ENCODE peak calls at places on chromosome 2, in nine cellular contexts. One of them, this sample, is unnamed.

GRCh38 chr2:162537651-162538050 is 193.7 kb downstream of the GCA start:
- DNase-seq in A549: no peak
- DNase-seq in HL-60: no peak
- DNase-seq in ovary: no peak
- DNase-seq in AG04450: no peak
- DNase-seq in mammary epithelial cell: no peak
- DNase-seq in left lung: no peak
- DNase-seq in upper lobe of right lung: no peak
- DNase-seq in CD8-positive, alpha-beta T cell: no peak
- DNase-seq in this sample: no peak

GRCh38 chr2:201406077-201406662 is 45.1 kb downstream of the TRAK2 start:
- DNase-seq in A549: no peak
- DNase-seq in HL-60: no peak
- DNase-seq in AG04450: peak; percentile 39
- DNase-seq in upper lobe of right lung: no peak
- DNase-seq in mammary epithelial cell: peak; percentile 41
- DNase-seq in ovary: no peak
- DNase-seq in CD8-positive, alpha-beta T cell: no peak
- DNase-seq in left lung: no peak
- DNase-seq in this sample: peak; percentile 30

GRCh38 chr2:12107849-12108420 is 361.5 kb downstream of the LPIN1 start:
- DNase-seq in left lung: no peak
- DNase-seq in HL-60: no peak
- DNase-seq in mammary epithelial cell: no peak
- DNase-seq in AG04450: no peak
- DNase-seq in A549: no peak
- DNase-seq in CD8-positive, alpha-beta T cell: no peak
- DNase-seq in upper lobe of right lung: no peak
- DNase-seq in ovary: no peak
- DNase-seq in this sample: no peak

GRCh38 chr2:79716266-79716665 is 203.4 kb downstream of the CTNNA2 start:
- DNase-seq in HL-60: no peak
- DNase-seq in left lung: no peak
- DNase-seq in upper lobe of right lung: no peak
- DNase-seq in CD8-positive, alpha-beta T cell: no peak
- DNase-seq in AG04450: no peak
- DNase-seq in A549: no peak
- DNase-seq in ovary: no peak
- DNase-seq in mammary epithelial cell: no peak
- DNase-seq in this sample: no peak

GRCh38 chr2:70371753-70372152 is 69.9 kb upstream of the FAM136A start:
- DNase-seq in upper lobe of right lung: no peak
- DNase-seq in ovary: no peak
- DNase-seq in HL-60: no peak
- DNase-seq in left lung: no peak
- DNase-seq in CD8-positive, alpha-beta T cell: no peak
- DNase-seq in mammary epithelial cell: peak; percentile 90
- DNase-seq in A549: no peak
- DNase-seq in AG04450: no peak
- DNase-seq in this sample: peak; percentile 86

GRCh38 chr2:148674063-148675020 is 29.8 kb downstream of the EPC2 start:
- DNase-seq in upper lobe of right lung: no peak
- DNase-seq in A549: peak; percentile 21
- DNase-seq in mammary epithelial cell: peak; percentile 30
- DNase-seq in ovary: no peak
- DNase-seq in CD8-positive, alpha-beta T cell: peak; percentile 4
- DNase-seq in left lung: no peak
- DNase-seq in HL-60: peak; percentile 19
- DNase-seq in AG04450: peak; percentile 38
- DNase-seq in this sample: peak; percentile 30

GRCh38 chr2:218992703-218993344 is 398 bp downstream of the CRYBA2 start:
- DNase-seq in upper lobe of right lung: peak; percentile 66
- DNase-seq in CD8-positive, alpha-beta T cell: no peak
- DNase-seq in AG04450: no peak
- DNase-seq in left lung: no peak
- DNase-seq in ovary: no peak
- DNase-seq in mammary epithelial cell: no peak
- DNase-seq in A549: no peak
- DNase-seq in HL-60: no peak
- DNase-seq in this sample: no peak

GRCh38 chr2:64625352-64626145 is 28.2 kb downstream of the SERTAD2 start:
- DNase-seq in A549: no peak
- DNase-seq in ovary: no peak
- DNase-seq in CD8-positive, alpha-beta T cell: no peak
- DNase-seq in HL-60: no peak
- DNase-seq in mammary epithelial cell: no peak
- DNase-seq in AG04450: no peak
- DNase-seq in upper lobe of right lung: no peak
- DNase-seq in left lung: no peak
- DNase-seq in this sample: no peak

GRCh38 chr2:151776367-151776766 is 42.1 kb upstream of the NEB start:
- DNase-seq in CD8-positive, alpha-beta T cell: no peak
- DNase-seq in left lung: no peak
- DNase-seq in A549: no peak
- DNase-seq in mammary epithelial cell: no peak
- DNase-seq in HL-60: no peak
- DNase-seq in ovary: no peak
- DNase-seq in AG04450: no peak
- DNase-seq in upper lobe of right lung: no peak
- DNase-seq in this sample: no peak

GRCh38 chr2:125543968-125544514 is 1111.9 kb upstream of the GYPC start:
- DNase-seq in AG04450: no peak
- DNase-seq in CD8-positive, alpha-beta T cell: no peak
- DNase-seq in ovary: no peak
- DNase-seq in HL-60: no peak
- DNase-seq in upper lobe of right lung: no peak
- DNase-seq in left lung: no peak
- DNase-seq in A549: no peak
- DNase-seq in mammary epithelial cell: no peak
- DNase-seq in this sample: peak; percentile 3

GRCh38 chr2:204691911-204692510 is 146.7 kb downstream of the PARD3B start:
- DNase-seq in AG04450: peak; percentile 79
- DNase-seq in CD8-positive, alpha-beta T cell: no peak
- DNase-seq in HL-60: peak; percentile 32
- DNase-seq in A549: peak; percentile 36
- DNase-seq in left lung: no peak
- DNase-seq in mammary epithelial cell: peak; percentile 57
- DNase-seq in upper lobe of right lung: no peak
- DNase-seq in ovary: no peak
- DNase-seq in this sample: peak; percentile 62

GRCh38 chr2:24613154-24613814 is 122.2 kb downstream of the NCOA1 start:
- DNase-seq in CD8-positive, alpha-beta T cell: no peak
- DNase-seq in A549: no peak
- DNase-seq in ovary: no peak
- DNase-seq in left lung: no peak
- DNase-seq in upper lobe of right lung: no peak
- DNase-seq in mammary epithelial cell: peak; percentile 32
- DNase-seq in HL-60: peak; percentile 48
- DNase-seq in AG04450: peak; percentile 27
- DNase-seq in this sample: no peak

GRCh38 chr2:240567872-240568677 is at the start of gene RNPEPL1:
- DNase-seq in HL-60: peak; percentile 34
- DNase-seq in CD8-positive, alpha-beta T cell: peak; percentile 47
- DNase-seq in mammary epithelial cell: peak; percentile 47
- DNase-seq in left lung: peak; percentile 47
- DNase-seq in ovary: peak; percentile 61
- DNase-seq in upper lobe of right lung: peak; percentile 79
- DNase-seq in A549: no peak
- DNase-seq in AG04450: no peak
- DNase-seq in this sample: no peak

GRCh38 chr2:203104273-203104672 is 89.6 kb downstream of the NBEAL1 start:
- DNase-seq in A549: no peak
- DNase-seq in left lung: no peak
- DNase-seq in CD8-positive, alpha-beta T cell: no peak
- DNase-seq in ovary: no peak
- DNase-seq in HL-60: no peak
- DNase-seq in AG04450: no peak
- DNase-seq in mammary epithelial cell: no peak
- DNase-seq in upper lobe of right lung: no peak
- DNase-seq in this sample: no peak

GRCh38 chr2:133266075-133266925 is 302.0 kb downstream of the NCKAP5 start:
- DNase-seq in AG04450: no peak
- DNase-seq in left lung: no peak
- DNase-seq in mammary epithelial cell: peak; percentile 33
- DNase-seq in CD8-positive, alpha-beta T cell: no peak
- DNase-seq in HL-60: no peak
- DNase-seq in ovary: peak; percentile 55
- DNase-seq in A549: peak; percentile 49
- DNase-seq in upper lobe of right lung: no peak
- DNase-seq in this sample: no peak

GRCh38 chr2:55721601-55722215 is 28.1 kb upstream of the PNPT1 start:
- DNase-seq in A549: no peak
- DNase-seq in AG04450: no peak
- DNase-seq in CD8-positive, alpha-beta T cell: no peak
- DNase-seq in mammary epithelial cell: peak; percentile 69
- DNase-seq in upper lobe of right lung: no peak
- DNase-seq in ovary: no peak
- DNase-seq in HL-60: no peak
- DNase-seq in left lung: no peak
- DNase-seq in this sample: peak; percentile 55

GRCh38 chr2:75403991-75404428 is 156.7 kb downstream of the EVA1A start:
- DNase-seq in ovary: no peak
- DNase-seq in mammary epithelial cell: peak; percentile 35
- DNase-seq in A549: peak; percentile 17
- DNase-seq in left lung: no peak
- DNase-seq in upper lobe of right lung: no peak
- DNase-seq in CD8-positive, alpha-beta T cell: no peak
- DNase-seq in AG04450: peak; percentile 13
- DNase-seq in HL-60: peak; percentile 17
- DNase-seq in this sample: peak; percentile 42

GRCh38 chr2:121375621-121376159 is 90.7 kb upstream of the TFCP2L1 start:
- DNase-seq in CD8-positive, alpha-beta T cell: no peak
- DNase-seq in ovary: no peak
- DNase-seq in A549: no peak
- DNase-seq in left lung: no peak
- DNase-seq in mammary epithelial cell: no peak
- DNase-seq in AG04450: no peak
- DNase-seq in upper lobe of right lung: no peak
- DNase-seq in HL-60: no peak
- DNase-seq in this sample: no peak

GRCh38 chr2:32622570-32623310 is 5.1 kb upstream of the TTC27 start:
- DNase-seq in ovary: no peak
- DNase-seq in upper lobe of right lung: no peak
- DNase-seq in left lung: no peak
- DNase-seq in HL-60: peak; percentile 23
- DNase-seq in A549: no peak
- DNase-seq in AG04450: no peak
- DNase-seq in CD8-positive, alpha-beta T cell: no peak
- DNase-seq in mammary epithelial cell: no peak
- DNase-seq in this sample: no peak
- H3K27ac ChIP-seq in ovary: no peak overlapping the region
- H3K27ac ChIP-seq in upper lobe of right lung: peak overlapping the region; percentile 44
- H3K27ac ChIP-seq in left lung: no peak overlapping the region
- H3K27ac ChIP-seq in HL-60: no peak overlapping the region
- H3K27ac ChIP-seq in A549: no peak overlapping the region
- H3K27ac ChIP-seq in AG04450: no peak overlapping the region
- H3K27ac ChIP-seq in CD8-positive, alpha-beta T cell: no peak overlapping the region
- H3K27ac ChIP-seq in mammary epithelial cell: no peak overlapping the region
- H3K27ac ChIP-seq in this sample: peak overlapping the region; percentile 19

GRCh38 chr2:109351164-109351756 is 222.3 kb downstream of the SH3RF3 start:
- DNase-seq in left lung: peak; percentile 60
- DNase-seq in ovary: no peak
- DNase-seq in mammary epithelial cell: peak; percentile 88
- DNase-seq in AG04450: peak; percentile 54
- DNase-seq in CD8-positive, alpha-beta T cell: no peak
- DNase-seq in HL-60: no peak
- DNase-seq in upper lobe of right lung: peak; percentile 84
- DNase-seq in A549: no peak
- DNase-seq in this sample: peak; percentile 31
- TF ChIP-seq CTCF in left lung: no peak
- TF ChIP-seq CTCF in ovary: no peak
- TF ChIP-seq CTCF in mammary epithelial cell: no peak
- TF ChIP-seq CTCF in AG04450: no peak
- TF ChIP-seq CTCF in CD8-positive, alpha-beta T cell: no peak
- TF ChIP-seq CTCF in HL-60: no peak
- TF ChIP-seq CTCF in upper lobe of right lung: no peak
- TF ChIP-seq CTCF in A549: no peak
- TF ChIP-seq CTCF in this sample: no peak

DNA sequence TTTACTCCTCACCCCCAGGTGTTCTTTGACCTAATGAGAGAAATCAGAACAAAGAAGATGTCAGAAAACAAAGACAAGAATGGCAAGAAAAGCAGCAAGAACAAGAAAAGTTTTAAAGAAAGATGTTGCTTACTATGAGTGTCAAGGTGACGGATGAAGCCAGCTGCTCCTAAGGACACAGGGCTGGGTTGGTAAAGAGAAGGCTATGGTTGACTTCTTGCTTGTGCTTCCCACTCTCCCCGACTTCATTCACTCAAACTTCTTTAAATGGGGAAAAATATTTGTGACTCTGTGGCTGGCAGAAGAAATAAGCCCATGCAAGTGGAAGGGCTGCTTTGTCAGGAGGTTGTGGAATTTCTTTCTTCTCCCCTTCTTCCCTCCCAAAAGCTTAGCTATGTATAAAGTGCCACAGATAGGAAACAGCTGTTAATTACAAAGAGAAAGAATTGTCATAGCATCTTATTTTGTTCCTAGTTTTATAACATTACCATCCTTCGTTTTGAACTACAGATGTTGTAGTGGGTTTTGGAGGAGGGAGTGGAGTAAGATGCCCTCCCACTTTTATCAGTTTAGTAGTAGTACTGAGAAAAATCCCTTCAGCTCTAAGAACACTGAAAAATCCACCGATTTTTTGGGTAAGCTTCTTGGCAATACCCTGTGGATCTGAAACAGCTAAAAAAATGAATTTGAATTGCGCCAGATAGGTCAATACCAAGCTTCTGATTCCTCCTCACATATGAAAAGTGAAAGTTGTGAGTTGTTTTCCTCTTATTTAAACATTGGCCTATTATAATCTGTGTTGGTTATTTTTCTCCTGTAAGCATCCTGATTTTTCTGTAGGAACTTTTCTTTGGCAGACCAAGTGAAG is 40.7 kb downstream of the RALB start:
- DNase-seq in upper lobe of right lung: no peak
- DNase-seq in AG04450: no peak
- DNase-seq in HL-60: no peak
- DNase-seq in mammary epithelial cell: no peak
- DNase-seq in CD8-positive, alpha-beta T cell: no peak
- DNase-seq in ovary: no peak
- DNase-seq in A549: no peak
- DNase-seq in left lung: no peak
- DNase-seq in this sample: no peak
- H3K27ac ChIP-seq in upper lobe of right lung: no peak overlapping the region
- H3K27ac ChIP-seq in AG04450: no peak overlapping the region
- H3K27ac ChIP-seq in HL-60: no peak overlapping the region
- H3K27ac ChIP-seq in mammary epithelial cell: no peak overlapping the region
- H3K27ac ChIP-seq in CD8-positive, alpha-beta T cell: no peak overlapping the region
- H3K27ac ChIP-seq in ovary: no peak overlapping the region
- H3K27ac ChIP-seq in A549: no peak overlapping the region
- H3K27ac ChIP-seq in left lung: peak overlapping the region; percentile 28
- H3K27ac ChIP-seq in this sample: no peak overlapping the region

DNA sequence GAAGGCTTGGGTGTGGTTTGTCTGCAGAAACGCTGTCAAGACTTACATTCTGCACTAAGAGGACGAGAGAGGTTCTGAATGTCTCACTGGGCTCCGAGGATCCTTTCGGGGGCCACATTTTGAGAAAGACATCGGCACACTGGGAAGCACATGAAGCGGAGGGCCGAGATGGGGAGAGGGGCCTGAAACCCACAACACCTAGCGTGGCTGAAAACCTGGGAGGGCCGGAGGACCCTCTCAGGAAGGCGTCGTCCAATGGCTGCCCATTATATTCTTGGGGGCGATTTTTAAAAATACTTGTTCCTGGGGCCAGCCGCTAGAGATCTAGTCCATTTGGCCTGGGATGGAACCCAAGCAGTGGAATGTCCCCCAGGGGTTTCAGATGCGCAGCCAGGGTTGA is 229.6 kb downstream of the GBX2 start:
- DNase-seq in CD8-positive, alpha-beta T cell: no peak
- DNase-seq in ovary: no peak
- DNase-seq in upper lobe of right lung: no peak
- DNase-seq in HL-60: no peak
- DNase-seq in mammary epithelial cell: no peak
- DNase-seq in AG04450: no peak
- DNase-seq in A549: no peak
- DNase-seq in left lung: no peak
- DNase-seq in this sample: no peak
- TF ChIP-seq CTCF in CD8-positive, alpha-beta T cell: no peak
- TF ChIP-seq CTCF in ovary: no peak
- TF ChIP-seq CTCF in upper lobe of right lung: no peak
- TF ChIP-seq CTCF in HL-60: no peak
- TF ChIP-seq CTCF in mammary epithelial cell: no peak
- TF ChIP-seq CTCF in AG04450: no peak
- TF ChIP-seq CTCF in A549: no peak
- TF ChIP-seq CTCF in left lung: no peak
- TF ChIP-seq CTCF in this sample: no peak

This sample was measured in RWPE1.